ENCODE peak calls at places on chromosomes 7 and 10, in nine cellular contexts. S is RWPE1, Z is endothelial cell, B is neural progenitor cell, A is foreskin fibroblast, C is lower leg skin, E is Panc1, J is kidney, O is AG09319. X is an unnamed sample.

GRCh38 chr7:151866028-151866427 is 10.9 kb downstream of the PRKAG2 start:
- DNase-seq in S (no peak), Z (no peak), B (no peak), A (no peak), C (no peak), E (no peak), J (peak), O (no peak), X (no peak)

GRCh38 chr7:158395780-158396214 is 191.8 kb downstream of the PTPRN2 start:
- DNase-seq in S (no peak), Z (no peak), B (peak), A (no peak), C (no peak), E (no peak), J (no peak), O (no peak), X (no peak)

GRCh38 chr10:58817499-58817898 is 304.8 kb downstream of the BICC1 start:
- DNase-seq in S (no peak), Z (no peak), B (no peak), A (peak), C (no peak), E (no peak), J (no peak), O (no peak), X (no peak)

GRCh38 chr7:99579956-99580777 is 17.9 kb upstream of the TMEM225B start:
- DNase-seq in S (no peak), Z (peak), B (peak), A (no peak), C (no peak), E (no peak), J (peak), O (no peak), X (no peak)

GRCh38 chr10:9951481-9952257 is 1066.0 kb upstream of the CELF2 start:
- DNase-seq in S (no peak), Z (no peak), B (no peak), A (no peak), C (no peak), E (no peak), J (no peak), O (no peak), X (no peak)

GRCh38 chr10:79927111-79927828 is 21.6 kb downstream of the SFTPD start:
- DNase-seq in S (no peak), Z (no peak), B (no peak), A (no peak), C (no peak), E (no peak), J (no peak), O (no peak), X (no peak)

GRCh38 chr10:100009283-100009792 is 409 bp downstream of the DNMBP start:
- DNase-seq in S (peak), Z (peak), B (no peak), A (no peak), C (peak), E (no peak), J (no peak), O (no peak), X (no peak)

GRCh38 chr7:21504021-21504420 is 38.8 kb upstream of the DNAH11 start:
- DNase-seq in S (no peak), Z (no peak), B (no peak), A (no peak), C (no peak), E (no peak), J (no peak), O (no peak), X (no peak)

GRCh38 chr7:12565873-12566272 is 4.6 kb upstream of the SCIN start:
- DNase-seq in S (no peak), Z (no peak), B (no peak), A (no peak), C (no peak), E (no peak), J (no peak), O (no peak), X (no peak)

GRCh38 chr7:143305423-143306070 is 10.4 kb upstream of the CLCN1 start:
- DNase-seq in S (no peak), Z (peak), B (peak), A (no peak), C (peak), E (no peak), J (no peak), O (no peak), X (no peak)

GRCh38 chr7:117176311-117176710 is 146.5 kb downstream of the WNT2 start:
- DNase-seq in S (no peak), Z (no peak), B (no peak), A (no peak), C (no peak), E (no peak), J (no peak), O (no peak), X (no peak)

GRCh38 chr10:70197235-70197952 is 27.1 kb upstream of the SAR1A start:
- DNase-seq in S (no peak), Z (no peak), B (no peak), A (no peak), C (no peak), E (no peak), J (no peak), O (no peak), X (no peak)

GRCh38 chr7:25282194-25282593 is 53.9 kb upstream of the NPVF start:
- DNase-seq in S (no peak), Z (no peak), B (no peak), A (no peak), C (no peak), E (no peak), J (no peak), O (no peak), X (no peak)

GRCh38 chr10:103427866-103428265 is 24.3 kb downstream of the CALHM2 start:
- DNase-seq in S (no peak), Z (no peak), B (no peak), A (no peak), C (no peak), E (no peak), J (no peak), O (no peak), X (no peak)

GRCh38 chr10:92692085-92692671 is 2.4 kb downstream of the HHEX start:
- DNase-seq in S (no peak), Z (no peak), B (peak), A (no peak), C (no peak), E (no peak), J (no peak), O (no peak), X (no peak)

GRCh38 chr10:51100221-51100620 is 25.9 kb downstream of the PRKG1 start:
- DNase-seq in S (no peak), Z (no peak), B (no peak), A (no peak), C (no peak), E (no peak), J (no peak), O (no peak), X (no peak)

GRCh38 chr10:116108106-116108505 is 164.9 kb downstream of the GFRA1 start:
- DNase-seq in S (no peak), Z (no peak), B (no peak), A (no peak), C (no peak), E (no peak), J (no peak), O (no peak), X (no peak)

GRCh38 chr7:127717502-127718125 is 65.6 kb downstream of the SND1 start:
- DNase-seq in S (no peak), Z (no peak), B (no peak), A (no peak), C (no peak), E (no peak), J (no peak), O (no peak), X (no peak)

GRCh38 chr7:136134503-136134902 is 157.3 kb upstream of the MTPN start:
- DNase-seq in S (peak), Z (no peak), B (peak), A (no peak), C (no peak), E (no peak), J (no peak), O (no peak), X (no peak)
- TF ChIP-seq CTCF in S (no peak), Z (no peak), B (no peak), A (no peak), C (no peak), E (no peak), J (no peak), O (no peak), X (no peak)

DNA sequence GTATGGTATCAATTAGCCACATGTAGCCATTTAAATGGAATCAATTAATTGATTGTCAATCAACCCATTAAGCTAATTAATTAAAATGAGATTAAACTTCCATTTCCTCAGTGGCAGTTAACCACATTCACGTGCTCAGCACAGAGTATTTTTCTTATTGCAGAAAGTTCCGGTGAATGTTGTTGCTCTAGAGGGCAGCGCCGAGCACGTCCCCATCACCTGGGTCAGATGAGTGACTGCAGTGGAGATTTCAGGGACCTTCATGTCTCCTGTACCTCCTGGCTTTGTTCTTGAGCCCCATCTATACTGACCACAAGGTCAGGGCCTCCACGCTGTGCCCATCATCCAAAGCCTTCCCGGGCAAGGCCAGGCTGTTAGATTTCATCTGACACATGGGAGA is 168.8 kb upstream of the MKI67 start:
- DNase-seq in S (no peak), Z (no peak), B (no peak), A (no peak), C (no peak), E (no peak), J (no peak), O (no peak), X (no peak)
- TF ChIP-seq CTCF in S (no peak), Z (no peak), B (peak), A (no peak), C (no peak), E (peak), J (no peak), O (no peak), X (no peak)

GRCh38 chr7:8991159-8991558 is 557.8 kb downstream of the NXPH1 start:
- DNase-seq in S (no peak), Z (no peak), B (no peak), A (no peak), C (no peak), E (no peak), J (no peak), O (no peak), X (no peak)
- TF ChIP-seq CTCF in S (no peak), Z (peak), B (no peak), A (no peak), C (no peak), E (no peak), J (no peak), O (no peak), X (no peak)

DNA sequence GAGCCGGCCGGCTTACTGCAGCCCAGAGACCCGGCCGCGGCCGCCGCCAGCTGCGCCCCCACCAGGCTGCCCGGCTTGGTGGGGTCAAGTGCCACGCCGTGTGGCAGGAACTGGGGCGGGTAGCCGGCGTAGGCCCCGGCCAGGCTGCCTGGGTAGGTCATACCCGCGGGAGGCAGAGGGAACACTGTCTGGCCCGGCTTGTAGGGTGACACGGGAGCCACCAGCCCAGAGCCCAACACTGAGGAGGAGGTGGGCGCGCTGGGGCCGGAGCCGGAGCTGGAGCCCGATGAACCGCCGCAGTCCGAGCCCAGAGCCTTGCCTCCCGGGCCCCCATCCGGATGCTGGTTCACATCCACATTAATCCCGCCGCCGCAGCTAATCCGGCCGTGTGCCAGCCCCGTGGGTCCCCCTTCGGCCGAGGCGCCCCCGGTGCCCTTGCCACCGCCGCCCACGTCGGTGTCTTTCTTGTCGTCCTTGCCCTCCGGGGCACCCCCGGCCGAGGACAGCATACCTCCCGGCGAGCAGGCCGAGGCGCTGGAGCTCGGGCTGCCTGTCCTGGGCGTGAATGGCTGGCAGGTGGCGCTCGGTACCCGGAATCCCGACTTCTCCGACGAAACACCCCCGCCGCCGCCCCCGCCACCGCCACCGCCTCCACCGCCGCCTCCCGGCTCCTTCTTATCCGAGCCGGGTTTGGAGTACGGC is 2.0 kb downstream of the ZNF503 start:
- DNase-seq in S (peak), Z (peak), B (peak), A (peak), C (peak), E (no peak), J (peak), O (no peak), X (no peak)
- TF ChIP-seq CTCF in S (peak), Z (peak), B (peak), A (peak), C (no peak), E (peak), J (peak), O (peak), X (peak)

GRCh38 chr10:72274730-72275350 is 1.1 kb downstream of the DDIT4 start:
- DNase-seq in S (no peak), Z (peak), B (peak), A (peak), C (peak), E (no peak), J (peak), O (no peak), X (no peak)
- TF ChIP-seq CTCF in S (peak), Z (peak), B (peak), A (peak), C (no peak), E (peak), J (peak), O (peak), X (peak)

GRCh38 chr7:87545760-87546159 is 54.9 kb downstream of the ABCB1 start:
- DNase-seq in S (no peak), Z (no peak), B (no peak), A (no peak), C (no peak), E (no peak), J (no peak), O (no peak), X (no peak)

GRCh38 chr7:87538052-87538451 is 62.6 kb upstream of the ABCB4 start:
- DNase-seq in S (no peak), Z (no peak), B (no peak), A (no peak), C (no peak), E (no peak), J (no peak), O (no peak), X (no peak)

GRCh38 chr7:87543623-87544022 is 57.1 kb downstream of the ABCB1 start:
- DNase-seq in S (no peak), Z (no peak), B (no peak), A (no peak), C (no peak), E (no peak), J (no peak), O (no peak), X (no peak)

DNA sequence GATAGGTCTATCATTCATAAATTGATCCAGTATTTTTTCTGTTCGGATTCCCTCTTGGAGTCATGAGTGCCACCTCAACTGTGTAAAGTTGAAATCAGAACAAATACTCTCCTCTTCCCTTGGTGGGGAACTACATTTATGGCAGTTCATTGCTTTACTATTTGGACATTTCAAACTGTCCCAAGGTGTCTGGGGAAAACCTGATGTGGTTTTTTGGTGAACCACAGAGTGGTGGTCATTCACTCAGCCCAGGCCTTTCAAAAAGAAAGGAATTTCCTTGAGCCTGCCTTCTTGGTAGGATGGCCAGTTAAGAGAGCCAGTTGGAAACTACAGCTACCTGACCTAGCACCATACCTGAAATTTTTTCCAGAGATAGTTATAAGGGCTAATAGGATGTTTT is 59.0 kb downstream of the ABCB1 start:
- DNase-seq in S (no peak), Z (no peak), B (no peak), A (no peak), C (no peak), E (no peak), J (no peak), O (no peak), X (no peak)
- TF ChIP-seq CTCF in S (no peak), Z (no peak), B (no peak), A (no peak), C (no peak), E (no peak), J (no peak), O (no peak), X (no peak)